ENCODE peak calls at places on chromosomes 3 and 15, in four cellular contexts. One of them, this sample, is unnamed. For H3K4me1 and H3K36me3, the result is how much of the 10 kb centered on the place peaks cover.

GRCh38 chr15:87121357-87121756 is 1041.7 kb downstream of the AGBL1 start:
- DNase-seq in psoas muscle: no peak
- DNase-seq in heart left ventricle: no peak
- DNase-seq in GM23248: no peak
- DNase-seq in this sample: no peak

GRCh38 chr3:38578551-38578950 is 70.9 kb downstream of the SCN5A start:
- DNase-seq in heart left ventricle: no peak
- DNase-seq in psoas muscle: no peak
- DNase-seq in GM23248: no peak
- DNase-seq in this sample: no peak

GRCh38 chr15:37058316-37058985 is 41.9 kb downstream of the MEIS2 start:
- DNase-seq in GM23248: no peak
- DNase-seq in psoas muscle: no peak
- DNase-seq in heart left ventricle: no peak
- DNase-seq in this sample: no peak

GRCh38 chr3:160401301-160402095 is 2.0 kb downstream of the SMC4 start:
- DNase-seq in heart left ventricle: no peak
- DNase-seq in psoas muscle: no peak
- DNase-seq in GM23248: peak
- DNase-seq in this sample: peak

GRCh38 chr3:97979610-97980009 is 7.4 kb upstream of the RIOX2 start:
- DNase-seq in heart left ventricle: peak
- DNase-seq in psoas muscle: no peak
- DNase-seq in GM23248: no peak
- DNase-seq in this sample: no peak

GRCh38 chr3:13110678-13111116 is 37.5 kb upstream of the IQSEC1 start:
- DNase-seq in psoas muscle: no peak
- DNase-seq in GM23248: no peak
- DNase-seq in heart left ventricle: no peak
- DNase-seq in this sample: no peak

GRCh38 chr3:23183731-23184130 is 19.4 kb upstream of the UBE2E2 start:
- DNase-seq in psoas muscle: no peak
- DNase-seq in heart left ventricle: no peak
- DNase-seq in GM23248: peak
- DNase-seq in this sample: peak

GRCh38 chr3:39299279-39299678 is 19.4 kb upstream of the CX3CR1 start:
- DNase-seq in heart left ventricle: no peak
- DNase-seq in psoas muscle: no peak
- DNase-seq in GM23248: no peak
- DNase-seq in this sample: no peak

GRCh38 chr3:113431811-113432210 is 9.5 kb downstream of the CFAP44 start:
- DNase-seq in heart left ventricle: no peak
- DNase-seq in psoas muscle: no peak
- DNase-seq in GM23248: peak
- DNase-seq in this sample: no peak

GRCh38 chr3:56914646-56915045 is 112.9 kb upstream of the ARHGEF3 start:
- DNase-seq in psoas muscle: no peak
- DNase-seq in GM23248: no peak
- DNase-seq in heart left ventricle: no peak
- DNase-seq in this sample: no peak

GRCh38 chr3:42175841-42176240 is 84.7 kb downstream of the TRAK1 start:
- DNase-seq in psoas muscle: no peak
- DNase-seq in heart left ventricle: no peak
- DNase-seq in GM23248: no peak
- DNase-seq in this sample: no peak

GRCh38 chr3:52530918-52531635 is 2.6 kb downstream of the NT5DC2 start:
- DNase-seq in heart left ventricle: peak
- DNase-seq in GM23248: no peak
- DNase-seq in psoas muscle: peak
- DNase-seq in this sample: no peak

GRCh38 chr3:52446631-52447511 is 2.0 kb upstream of the SEMA3G start:
- DNase-seq in heart left ventricle: peak
- DNase-seq in GM23248: peak
- DNase-seq in psoas muscle: peak
- DNase-seq in this sample: peak

GRCh38 chr15:46088486-46089437 is 453.9 kb downstream of the SQOR start:
- DNase-seq in heart left ventricle: no peak
- DNase-seq in psoas muscle: no peak
- DNase-seq in GM23248: peak
- DNase-seq in this sample: no peak

GRCh38 chr3:192229866-192230265 is 497.5 kb downstream of the FGF12 start:
- DNase-seq in GM23248: no peak
- DNase-seq in heart left ventricle: no peak
- DNase-seq in psoas muscle: no peak
- DNase-seq in this sample: no peak

GRCh38 chr3:61927332-61927731 is 366.0 kb downstream of the PTPRG start:
- DNase-seq in psoas muscle: peak
- DNase-seq in GM23248: peak
- DNase-seq in heart left ventricle: peak
- DNase-seq in this sample: peak

GRCh38 chr3:64463981-64464380 is 223.8 kb downstream of the ADAMTS9 start:
- DNase-seq in GM23248: no peak
- DNase-seq in psoas muscle: no peak
- DNase-seq in heart left ventricle: no peak
- DNase-seq in this sample: no peak

GRCh38 chr15:25501828-25502446 is 63.1 kb upstream of the UBE3A start:
- DNase-seq in psoas muscle: no peak
- DNase-seq in GM23248: peak
- DNase-seq in heart left ventricle: no peak
- DNase-seq in this sample: no peak
- H3K4me3 ChIP-seq in psoas muscle: no peak
- H3K4me3 ChIP-seq in GM23248: no peak
- H3K4me3 ChIP-seq in heart left ventricle: no peak
- H3K4me3 ChIP-seq in this sample: no peak

GRCh38 chr3:25480811-25481210 is 52.7 kb downstream of the RARB start:
- DNase-seq in heart left ventricle: no peak
- DNase-seq in psoas muscle: no peak
- DNase-seq in GM23248: no peak
- DNase-seq in this sample: no peak

GRCh38 chr3:25478964-25479726 is 51.1 kb downstream of the RARB start:
- DNase-seq in psoas muscle: no peak
- DNase-seq in GM23248: no peak
- DNase-seq in heart left ventricle: no peak
- DNase-seq in this sample: no peak

GRCh38 chr3:25481402-25481801 is 53.3 kb downstream of the RARB start:
- DNase-seq in heart left ventricle: no peak
- DNase-seq in GM23248: no peak
- DNase-seq in psoas muscle: no peak
- DNase-seq in this sample: no peak

GRCh38 chr3:25478358-25478757 is 50.3 kb downstream of the RARB start:
- DNase-seq in heart left ventricle: no peak
- DNase-seq in psoas muscle: no peak
- DNase-seq in GM23248: no peak
- DNase-seq in this sample: no peak

GRCh38 chr3:25479727-25480010 is 51.6 kb downstream of the RARB start:
- DNase-seq in heart left ventricle: no peak
- DNase-seq in GM23248: no peak
- DNase-seq in psoas muscle: no peak
- DNase-seq in this sample: no peak
- H3K4me1 ChIP-seq in heart left ventricle: half or more
- H3K4me1 ChIP-seq in GM23248: under half
- H3K4me1 ChIP-seq in psoas muscle: under half
- H3K4me1 ChIP-seq in this sample: under half

GRCh38 chr3:48411041-48411588 is 18.8 kb downstream of the PLXNB1 start:
- DNase-seq in GM23248: no peak
- DNase-seq in psoas muscle: no peak
- DNase-seq in heart left ventricle: peak
- DNase-seq in this sample: no peak

GRCh38 chr3:48409291-48410201 is 20.3 kb downstream of the PLXNB1 start:
- DNase-seq in GM23248: no peak
- DNase-seq in heart left ventricle: peak
- DNase-seq in psoas muscle: peak
- DNase-seq in this sample: peak

GRCh38 chr3:48408823-48409281 is 21.0 kb downstream of the PLXNB1 start:
- DNase-seq in psoas muscle: no peak
- DNase-seq in GM23248: peak
- DNase-seq in heart left ventricle: peak
- DNase-seq in this sample: peak

GRCh38 chr3:48411606-48412374 is 18.1 kb downstream of the PLXNB1 start:
- DNase-seq in psoas muscle: no peak
- DNase-seq in heart left ventricle: peak
- DNase-seq in GM23248: no peak
- DNase-seq in this sample: no peak

DNA sequence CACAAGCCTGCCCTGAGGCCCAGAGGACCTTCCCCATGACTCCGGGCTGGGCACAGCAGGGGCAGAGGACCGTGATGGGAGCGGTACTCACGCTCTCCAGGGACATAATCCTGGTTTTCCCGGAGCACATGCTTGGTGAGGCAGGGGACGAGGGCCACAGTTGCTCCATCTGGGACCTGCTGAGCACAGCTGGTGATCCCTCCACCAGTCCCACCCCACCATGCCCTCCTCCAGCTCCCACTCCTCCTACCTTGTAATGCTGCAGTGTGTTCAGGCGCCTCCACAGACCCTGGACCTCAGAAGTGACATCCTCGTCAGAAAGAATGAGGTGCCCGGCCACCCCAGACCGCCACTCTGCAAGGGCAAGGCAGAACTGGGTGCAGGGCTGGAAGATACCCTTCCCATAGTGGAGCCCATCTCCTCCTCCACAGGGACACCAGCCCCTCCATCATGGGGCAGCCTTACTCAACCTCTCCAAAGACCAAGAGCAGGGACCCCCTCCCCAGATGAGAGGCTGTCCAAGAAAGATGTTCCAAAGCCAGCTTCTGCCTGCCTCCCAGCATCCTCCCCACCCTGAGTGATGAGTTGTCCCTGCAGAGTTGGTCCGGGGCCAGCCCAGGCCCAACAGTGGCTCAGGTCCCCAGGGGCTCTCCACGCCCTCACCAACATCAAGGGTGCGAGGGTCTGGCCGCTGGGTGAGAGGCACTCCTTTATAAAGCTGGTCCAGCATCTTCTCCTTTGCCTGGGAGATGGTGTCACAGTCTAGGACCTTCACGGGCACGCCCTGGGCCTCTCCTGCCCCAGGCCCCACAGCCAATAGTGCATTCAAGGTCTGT is 19.5 kb downstream of the PLXNB1 start:
- DNase-seq in psoas muscle: peak
- DNase-seq in GM23248: no peak
- DNase-seq in heart left ventricle: peak
- DNase-seq in this sample: no peak
- H3K36me3 ChIP-seq in psoas muscle: under half
- H3K36me3 ChIP-seq in GM23248: under half
- H3K36me3 ChIP-seq in heart left ventricle: half or more
- H3K36me3 ChIP-seq in this sample: under half

GRCh38 chr15:55407631-55407948 is 569 bp downstream of the CCPG1 start:
- DNase-seq in GM23248: peak
- DNase-seq in heart left ventricle: no peak
- DNase-seq in psoas muscle: no peak
- DNase-seq in this sample: no peak

GRCh38 chr15:55401786-55402246 is 6.3 kb downstream of the CCPG1 start:
- DNase-seq in GM23248: no peak
- DNase-seq in heart left ventricle: no peak
- DNase-seq in psoas muscle: no peak
- DNase-seq in this sample: no peak

GRCh38 chr15:55402707-55403106 is 5.5 kb downstream of the CCPG1 start:
- DNase-seq in psoas muscle: no peak
- DNase-seq in GM23248: peak
- DNase-seq in heart left ventricle: no peak
- DNase-seq in this sample: no peak

GRCh38 chr15:55407949-55408766 is at the start of the genes CCPG1 and PIERCE2:
- DNase-seq in heart left ventricle: peak
- DNase-seq in GM23248: peak
- DNase-seq in psoas muscle: peak
- DNase-seq in this sample: peak

GRCh38 chr15:55403531-55403930 is 4.6 kb downstream of the CCPG1 start:
- DNase-seq in heart left ventricle: no peak
- DNase-seq in GM23248: peak
- DNase-seq in psoas muscle: no peak
- DNase-seq in this sample: no peak
- H3K4me3 ChIP-seq in heart left ventricle: no peak
- H3K4me3 ChIP-seq in GM23248: peak
- H3K4me3 ChIP-seq in psoas muscle: peak
- H3K4me3 ChIP-seq in this sample: no peak

GRCh38 chr3:149377408-149378111 is at the start of gene TM4SF1:
- DNase-seq in GM23248: peak
- DNase-seq in psoas muscle: peak
- DNase-seq in heart left ventricle: peak
- DNase-seq in this sample: peak
- H3K4me1 ChIP-seq in GM23248: half or more
- H3K4me1 ChIP-seq in psoas muscle: under half
- H3K4me1 ChIP-seq in heart left ventricle: under half
- H3K4me1 ChIP-seq in this sample: under half

GRCh38 chr3:123157598-123158287 is 44.0 kb upstream of the SEC22A start:
- DNase-seq in psoas muscle: no peak
- DNase-seq in GM23248: no peak
- DNase-seq in heart left ventricle: no peak
- DNase-seq in this sample: peak

GRCh38 chr3:123157209-123157597 is 44.5 kb upstream of the SEC22A start:
- DNase-seq in psoas muscle: no peak
- DNase-seq in heart left ventricle: no peak
- DNase-seq in GM23248: no peak
- DNase-seq in this sample: no peak

GRCh38 chr3:123158330-123158729 is 43.4 kb upstream of the SEC22A start:
- DNase-seq in heart left ventricle: no peak
- DNase-seq in GM23248: peak
- DNase-seq in psoas muscle: no peak
- DNase-seq in this sample: no peak

GRCh38 chr3:123159926-123160635 is 41.7 kb upstream of the SEC22A start:
- DNase-seq in heart left ventricle: no peak
- DNase-seq in psoas muscle: no peak
- DNase-seq in GM23248: peak
- DNase-seq in this sample: peak

DNA sequence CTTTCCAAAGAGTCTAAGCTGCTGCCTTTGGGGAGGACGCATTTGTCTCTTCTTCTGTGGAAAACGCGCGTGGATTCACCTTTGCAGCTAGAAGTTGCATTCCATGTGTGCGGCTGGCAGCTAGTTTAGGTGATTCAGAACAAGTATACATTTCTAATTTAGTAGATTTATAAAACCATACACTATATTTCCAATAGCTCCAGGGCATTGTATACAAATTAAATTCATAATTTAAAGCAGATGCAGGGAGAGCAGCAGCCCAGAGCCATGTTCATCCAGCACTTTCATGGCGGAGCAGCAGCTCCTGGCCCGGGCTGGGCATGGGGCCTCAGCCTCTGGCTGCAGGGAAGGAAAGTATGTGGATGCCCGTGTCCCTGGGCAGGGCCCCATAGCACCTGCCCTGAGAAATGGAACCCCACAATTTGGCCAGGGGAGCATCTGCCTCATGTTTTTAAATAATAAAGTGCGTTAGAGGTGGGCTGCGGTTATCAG is 42.8 kb upstream of the SEC22A start:
- DNase-seq in heart left ventricle: no peak
- DNase-seq in GM23248: no peak
- DNase-seq in psoas muscle: no peak
- DNase-seq in this sample: no peak
- H3K36me3 ChIP-seq in heart left ventricle: under half
- H3K36me3 ChIP-seq in GM23248: under half
- H3K36me3 ChIP-seq in psoas muscle: under half
- H3K36me3 ChIP-seq in this sample: half or more

DNA sequence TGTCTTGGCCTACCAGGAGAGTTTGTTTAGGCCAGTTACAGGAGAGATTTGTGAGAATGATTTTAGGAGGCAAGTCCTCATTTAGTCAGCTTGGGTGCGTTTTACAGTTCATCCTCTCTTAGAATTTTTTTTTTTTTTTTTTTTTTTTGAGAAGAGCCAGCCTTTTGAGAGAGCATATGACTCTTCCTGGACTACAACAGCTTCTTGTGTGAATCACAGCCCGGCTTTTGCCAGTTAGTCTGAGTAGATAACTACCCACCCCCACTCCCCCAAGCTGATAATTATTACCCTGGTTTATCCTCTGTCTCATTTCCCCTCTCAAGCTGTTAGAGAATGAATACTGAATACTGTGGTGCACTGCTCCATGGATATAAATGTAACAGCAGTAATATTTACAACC is 7.8 kb downstream of the CHD2 start:
- DNase-seq in heart left ventricle: peak
- DNase-seq in psoas muscle: peak
- DNase-seq in GM23248: peak
- DNase-seq in this sample: peak
- H3K4me3 ChIP-seq in heart left ventricle: peak
- H3K4me3 ChIP-seq in psoas muscle: peak
- H3K4me3 ChIP-seq in GM23248: peak
- H3K4me3 ChIP-seq in this sample: no peak